ENCODE peak calls at places on chromosomes 6 and 20, in four cellular contexts. A is WTC11, S is H9, W is GM12865. C is an unnamed sample.

GRCh38 chr6:75546401-75546800 is 52.8 kb upstream of the FILIP1 start:
- DNase-seq in W (peak), A (no peak), S (no peak), C (no peak)

GRCh38 chr6:75296811-75297779 is 12.5 kb upstream of the TMEM30A start:
- DNase-seq in S (no peak), A (no peak), W (peak), C (no peak)

GRCh38 chr6:166725571-166725970 is 98.5 kb upstream of the RPS6KA2 start:
- DNase-seq in A (no peak), W (no peak), S (no peak), C (no peak)

GRCh38 chr6:90028995-90029635 is 134.8 kb downstream of the GJA10 start:
- DNase-seq in W (no peak), S (no peak), A (no peak), C (no peak)

GRCh38 chr20:2103454-2104153 is 2.0 kb downstream of the STK35 start:
- DNase-seq in W (no peak), A (no peak), S (no peak), C (peak)

GRCh38 chr6:143986463-143986862 is 21.6 kb downstream of the PLAGL1 start:
- DNase-seq in A (no peak), W (no peak), S (no peak), C (no peak)

GRCh38 chr20:62595491-62595890 is 46.8 kb upstream of the SLCO4A1 start:
- DNase-seq in S (no peak), A (no peak), W (no peak), C (peak)

GRCh38 chr6:57173056-57173885 is 1.1 kb downstream of the BAG2 start:
- DNase-seq in A (no peak), W (peak), S (peak), C (peak)

GRCh38 chr20:36467076-36467999 is 74.0 kb upstream of the MYL9 start:
- DNase-seq in W (peak), S (no peak), A (no peak), C (no peak)

GRCh38 chr6:136225496-136225895 is 24.6 kb downstream of the MTFR2 start:
- DNase-seq in A (no peak), S (no peak), W (no peak), C (no peak)

GRCh38 chr6:137496909-137497721 is 2.9 kb upstream of the OLIG3 start:
- DNase-seq in W (no peak), A (peak), S (no peak), C (no peak)

GRCh38 chr20:25178563-25179438 is 16.7 kb upstream of the ENTPD6 start:
- DNase-seq in S (no peak), W (peak), A (no peak), C (peak)

GRCh38 chr6:38355519-38355918 is 284.2 kb downstream of the BTBD9 start:
- DNase-seq in A (no peak), W (peak), S (no peak), C (no peak)

GRCh38 chr6:2684059-2684749 is 66.5 kb downstream of the MYLK4 start:
- DNase-seq in S (no peak), A (no peak), W (no peak), C (no peak)

GRCh38 chr6:31350973-31351733 is 5.8 kb downstream of the HLA-B start:
- DNase-seq in S (no peak), A (no peak), W (no peak), C (no peak)

GRCh38 chr6:56172144-56172543 is 75.2 kb downstream of the COL21A1 start:
- DNase-seq in W (no peak), S (no peak), A (no peak), C (no peak)

GRCh38 chr20:8043687-8044278 is 24.2 kb upstream of the TMX4 start:
- DNase-seq in A (no peak), S (no peak), W (peak), C (peak)

GRCh38 chr6:41422156-41422555 is 86.7 kb downstream of the NCR2 start:
- DNase-seq in A (no peak), S (no peak), W (no peak), C (no peak)

GRCh38 chr20:19301843-19302242 is 89.4 kb downstream of the SLC24A3 start:
- DNase-seq in A (no peak), S (no peak), W (no peak), C (no peak)

GRCh38 chr6:7904654-7905319 is 5.8 kb downstream of the TXNDC5 start:
- DNase-seq in S (no peak), A (no peak), W (no peak), C (no peak)

GRCh38 chr6:105601541-105602174 is 198.8 kb upstream of the PREP start:
- DNase-seq in W (peak), A (no peak), S (no peak), C (no peak)

DNA sequence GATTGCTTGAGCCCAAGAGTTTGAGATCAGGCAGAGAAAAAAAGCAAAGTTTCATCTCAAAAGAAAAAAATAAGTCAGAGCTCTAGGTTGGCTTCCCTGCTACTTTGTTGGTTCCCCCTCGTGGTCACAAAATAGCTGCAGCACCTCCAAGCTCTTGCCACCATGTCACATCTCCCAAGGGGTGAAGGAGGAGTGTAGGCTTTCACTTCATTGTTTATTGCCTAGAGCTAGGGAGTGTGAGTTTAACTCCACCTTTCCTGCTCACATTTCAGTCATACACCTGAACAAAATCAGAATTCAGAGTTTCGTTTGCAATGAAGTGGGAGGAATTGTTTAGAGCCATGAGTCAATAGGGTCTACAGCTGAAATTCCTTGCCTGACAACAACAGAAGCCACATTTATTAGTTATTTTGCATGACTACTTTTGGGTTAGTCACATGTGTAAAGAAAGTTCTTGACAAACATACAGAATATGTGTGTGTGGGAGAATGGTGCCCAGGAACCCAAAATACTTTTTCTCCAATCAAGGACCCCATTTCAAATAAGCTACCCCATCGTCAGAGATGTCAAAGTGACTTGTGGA is 56.2 kb upstream of the UFL1 start:
- DNase-seq in S (no peak), A (no peak), W (peak), C (no peak)
- TF ChIP-seq CTCF in S (no peak), A (no peak), W (no peak), C (no peak)

GRCh38 chr6:160996316-160996715 is 4.7 kb downstream of the MAP3K4 start:
- DNase-seq in A (no peak), W (no peak), S (no peak), C (no peak)

GRCh38 chr6:160995271-160995670 is 3.7 kb downstream of the MAP3K4 start:
- DNase-seq in W (no peak), A (no peak), S (no peak), C (no peak)

GRCh38 chr6:160990847-160991410 is 640 bp upstream of the MAP3K4 start:
- DNase-seq in A (no peak), S (no peak), W (no peak), C (no peak)

GRCh38 chr6:160991411-160992322 is at the start of gene MAP3K4:
- DNase-seq in W (peak), A (peak), S (peak), C (peak)

DNA sequence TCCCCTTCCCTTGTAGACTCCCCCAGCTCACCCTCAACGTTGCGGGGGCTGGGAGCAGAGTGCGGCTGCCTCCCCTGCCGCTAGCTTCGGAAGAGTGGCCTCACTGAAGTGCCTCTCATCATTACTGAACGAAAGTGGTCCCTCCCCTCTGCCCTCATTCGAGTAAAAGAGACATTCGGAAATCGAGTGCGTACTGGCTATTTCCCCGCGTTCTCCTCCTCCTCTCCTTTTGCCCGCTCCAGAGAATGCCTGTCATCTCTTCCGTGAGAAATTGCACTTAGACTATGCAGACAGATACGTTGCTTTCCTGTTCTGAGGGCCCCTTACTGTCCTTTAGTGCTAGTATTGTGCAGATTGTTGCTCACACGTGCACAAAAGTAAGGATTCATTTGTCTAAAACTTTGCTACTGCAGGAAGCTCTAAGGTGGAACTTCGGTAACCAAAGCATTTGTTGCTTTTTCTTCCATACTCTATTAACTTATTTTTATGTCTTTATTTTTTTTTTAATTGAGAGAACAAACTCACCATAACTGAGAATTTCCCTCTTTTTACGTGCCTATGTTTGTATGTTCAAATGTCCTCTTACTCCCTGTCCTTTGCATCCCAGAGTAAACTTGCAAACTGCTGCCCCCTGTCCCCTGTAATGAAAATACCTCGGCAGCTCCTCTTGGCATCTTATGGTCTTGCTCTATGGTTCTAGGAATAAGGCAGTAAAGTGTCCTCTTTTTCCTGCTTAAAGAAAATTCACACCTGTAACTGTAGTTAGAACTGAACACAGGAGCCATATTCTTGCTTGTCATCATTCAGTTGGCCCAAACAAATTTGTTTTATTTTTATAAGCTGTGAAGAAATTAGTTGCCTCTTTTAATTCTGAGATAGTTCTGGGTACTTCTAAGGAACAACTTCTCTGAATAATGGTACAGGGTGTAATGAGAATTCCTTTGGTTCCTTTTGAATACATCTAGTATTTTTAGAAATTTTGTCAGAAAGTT is 1.1 kb downstream of the MAP3K4 start:
- DNase-seq in A (peak), W (peak), S (peak), C (peak)
- TF ChIP-seq CTCF in A (peak), W (peak), S (peak), C (peak)

DNA sequence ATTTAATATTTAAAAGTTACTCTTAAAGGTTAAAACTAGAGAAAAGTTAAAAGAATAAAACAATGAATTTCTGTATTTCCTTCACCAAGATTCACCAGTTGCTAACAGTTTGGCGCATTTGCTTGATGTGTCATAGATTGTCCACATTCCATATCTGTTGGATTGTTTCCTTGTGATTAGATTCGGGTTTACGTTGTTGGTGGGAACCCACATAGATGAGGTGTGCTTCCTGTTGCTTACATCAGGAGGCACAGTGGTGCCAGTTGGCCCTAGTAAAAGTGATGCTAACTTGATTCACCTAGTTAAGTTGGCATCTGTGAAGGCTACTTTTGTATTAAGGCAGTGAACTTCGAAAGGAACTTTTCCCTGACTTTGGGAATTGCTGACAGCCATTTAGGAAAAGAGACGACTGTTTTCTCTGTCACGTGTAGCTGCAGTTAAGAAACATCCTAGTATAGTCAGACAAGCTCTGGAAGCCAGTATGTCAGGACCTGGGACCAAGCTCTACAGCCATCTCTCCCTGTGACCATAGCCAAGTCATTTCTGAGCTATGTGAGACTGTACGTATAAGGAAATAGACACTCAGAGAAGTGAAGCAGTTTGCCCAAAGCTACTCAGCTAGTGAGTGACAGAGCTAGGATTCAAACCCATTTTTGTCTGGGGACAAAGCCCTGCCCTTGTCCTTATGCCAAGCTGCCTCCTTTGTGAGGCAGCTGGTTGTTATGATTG is 49.0 kb downstream of the PPARD start:
- DNase-seq in S (no peak), A (no peak), W (no peak), C (no peak)
- TF ChIP-seq CTCF in S (no peak), A (no peak), W (no peak), C (no peak)

GRCh38 chr6:148591656-148592055 is 155.2 kb upstream of the UST start:
- DNase-seq in S (no peak), A (no peak), W (no peak), C (no peak)
- TF ChIP-seq CTCF in S (no peak), A (no peak), W (no peak), C (no peak)

DNA sequence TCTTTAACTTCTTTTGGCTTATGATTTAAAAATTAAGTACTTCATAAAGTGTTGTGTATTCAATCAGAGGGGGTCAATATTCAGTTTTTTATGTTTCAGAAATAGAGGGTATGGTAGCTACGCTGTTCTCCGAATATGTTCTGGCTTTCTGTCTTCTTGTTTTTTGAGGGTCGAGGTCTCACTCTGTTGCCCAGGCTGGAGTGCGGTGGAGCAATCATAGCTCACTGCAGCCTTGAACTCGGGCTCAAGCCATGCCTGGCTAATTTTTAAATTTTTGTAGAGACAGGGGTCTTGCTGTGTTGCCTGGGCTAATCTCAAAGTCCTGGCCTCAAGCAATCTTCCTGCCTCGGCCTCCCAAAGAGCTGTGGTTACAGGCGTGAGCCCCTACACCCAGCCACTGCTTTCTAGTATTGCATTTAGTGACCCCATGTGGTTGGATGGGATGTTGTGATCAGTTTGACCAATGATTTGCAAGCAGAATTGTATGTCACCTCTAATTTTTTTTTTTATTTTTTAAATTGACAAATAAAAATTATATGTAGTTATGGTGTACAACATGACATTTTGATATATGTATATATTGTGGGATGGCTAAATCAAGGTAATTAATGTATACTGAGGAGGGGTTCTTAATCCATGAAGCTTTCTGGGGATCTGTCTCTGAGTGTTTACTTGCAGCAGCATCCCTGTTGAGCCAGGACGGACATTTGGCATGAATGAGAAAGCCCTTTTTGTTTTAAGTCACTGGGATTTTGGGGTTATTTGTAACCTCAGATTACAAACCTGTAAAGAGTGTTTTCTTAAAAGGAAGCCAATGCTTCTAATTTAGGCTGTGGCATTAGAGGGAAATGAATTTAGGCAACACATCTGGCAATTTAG is 38.5 kb upstream of the DEK start:
- DNase-seq in W (peak), S (peak), A (no peak), C (no peak)
- TF ChIP-seq CTCF in W (no peak), S (peak), A (no peak), C (no peak)

GRCh38 chr20:57048027-57048869 is 218.2 kb downstream of the BMP7 start:
- DNase-seq in A (peak), W (peak), S (peak), C (peak)
- TF ChIP-seq CTCF in A (peak), W (peak), S (peak), C (peak)

GRCh38 chr20:3767434-3768341 is at the start of gene ADISSP:
- DNase-seq in S (peak), A (peak), W (peak), C (peak)
- TF ChIP-seq CTCF in S (peak), A (no peak), W (peak), C (no peak)

GRCh38 chr6:161748535-161749386 is 474.9 kb upstream of the AGPAT4 start:
- DNase-seq in A (peak), S (peak), W (peak), C (peak)
- TF ChIP-seq CTCF in A (peak), S (peak), W (peak), C (peak)

GRCh38 chr6:13463327-13463717 is 24.1 kb downstream of the GFOD1 start:
- DNase-seq in W (no peak), S (no peak), A (no peak), C (no peak)
- TF ChIP-seq CTCF in W (no peak), S (no peak), A (no peak), C (no peak)

GRCh38 chr6:13769655-13770053 is 44.7 kb downstream of the MCUR1 start:
- DNase-seq in W (no peak), S (peak), A (peak), C (no peak)
- TF ChIP-seq CTCF in W (no peak), S (peak), A (peak), C (no peak)